ENCODE peak calls at places on chromosomes 11 and 22, in nine cellular contexts. One of them, this sample, is unnamed.

GRCh38 chr22:26956346-26956745 is 299.0 kb downstream of the MIAT start:
- DNase-seq in SW480: no peak
- DNase-seq in transverse colon: no peak
- DNase-seq in H1: no peak
- DNase-seq in mesenchymal stem cell: no peak
- DNase-seq in type B pancreatic cell: no peak
- DNase-seq in activated T-cell treated with anti-CD3 and anti-CD28 coated beads, Interleukin-2, amount 50 U/mL, for 72 hours: no peak
- DNase-seq in uterus: no peak
- DNase-seq in colonic mucosa: no peak
- DNase-seq in this sample: no peak

GRCh38 chr11:62539238-62539925 is 7.2 kb downstream of the AHNAK start:
- DNase-seq in SW480: peak
- DNase-seq in transverse colon: peak
- DNase-seq in H1: no peak
- DNase-seq in mesenchymal stem cell: peak
- DNase-seq in type B pancreatic cell: no peak
- DNase-seq in activated T-cell treated with anti-CD3 and anti-CD28 coated beads, Interleukin-2, amount 50 U/mL, for 72 hours: peak
- DNase-seq in uterus: peak
- DNase-seq in colonic mucosa: peak
- DNase-seq in this sample: peak

GRCh38 chr11:103202048-103202651 is 92.9 kb downstream of the DYNC2H1 start:
- DNase-seq in SW480: peak
- DNase-seq in transverse colon: no peak
- DNase-seq in H1: no peak
- DNase-seq in mesenchymal stem cell: peak
- DNase-seq in type B pancreatic cell: no peak
- DNase-seq in activated T-cell treated with anti-CD3 and anti-CD28 coated beads, Interleukin-2, amount 50 U/mL, for 72 hours: no peak
- DNase-seq in uterus: no peak
- DNase-seq in colonic mucosa: no peak
- DNase-seq in this sample: no peak

GRCh38 chr11:35682230-35683195 is 19.9 kb downstream of the TRIM44 start:
- DNase-seq in SW480: no peak
- DNase-seq in transverse colon: peak
- DNase-seq in H1: no peak
- DNase-seq in mesenchymal stem cell: no peak
- DNase-seq in type B pancreatic cell: no peak
- DNase-seq in activated T-cell treated with anti-CD3 and anti-CD28 coated beads, Interleukin-2, amount 50 U/mL, for 72 hours: no peak
- DNase-seq in uterus: no peak
- DNase-seq in colonic mucosa: peak
- DNase-seq in this sample: no peak

GRCh38 chr11:64186205-64187165 is 514 bp downstream of the STIP1 start:
- DNase-seq in SW480: no peak
- DNase-seq in transverse colon: peak
- DNase-seq in H1: no peak
- DNase-seq in mesenchymal stem cell: peak
- DNase-seq in type B pancreatic cell: no peak
- DNase-seq in activated T-cell treated with anti-CD3 and anti-CD28 coated beads, Interleukin-2, amount 50 U/mL, for 72 hours: peak
- DNase-seq in uterus: no peak
- DNase-seq in colonic mucosa: peak
- DNase-seq in this sample: peak

GRCh38 chr11:123590296-123590912 is 64.0 kb downstream of the SCN3B start:
- DNase-seq in SW480: peak
- DNase-seq in transverse colon: peak
- DNase-seq in H1: no peak
- DNase-seq in mesenchymal stem cell: peak
- DNase-seq in type B pancreatic cell: no peak
- DNase-seq in activated T-cell treated with anti-CD3 and anti-CD28 coated beads, Interleukin-2, amount 50 U/mL, for 72 hours: no peak
- DNase-seq in uterus: no peak
- DNase-seq in colonic mucosa: peak
- DNase-seq in this sample: no peak

GRCh38 chr11:73297231-73297590 is 10.9 kb upstream of the ARHGEF17 start:
- DNase-seq in SW480: no peak
- DNase-seq in transverse colon: no peak
- DNase-seq in H1: no peak
- DNase-seq in mesenchymal stem cell: no peak
- DNase-seq in type B pancreatic cell: no peak
- DNase-seq in activated T-cell treated with anti-CD3 and anti-CD28 coated beads, Interleukin-2, amount 50 U/mL, for 72 hours: no peak
- DNase-seq in uterus: no peak
- DNase-seq in colonic mucosa: no peak
- DNase-seq in this sample: no peak

GRCh38 chr22:20531404-20532181 is 24.2 kb downstream of the MED15 start:
- DNase-seq in SW480: peak
- DNase-seq in transverse colon: peak
- DNase-seq in H1: no peak
- DNase-seq in mesenchymal stem cell: peak
- DNase-seq in type B pancreatic cell: no peak
- DNase-seq in activated T-cell treated with anti-CD3 and anti-CD28 coated beads, Interleukin-2, amount 50 U/mL, for 72 hours: no peak
- DNase-seq in uterus: peak
- DNase-seq in colonic mucosa: peak
- DNase-seq in this sample: no peak

GRCh38 chr11:116871248-116871647 is 33.8 kb upstream of the APOA1 start:
- DNase-seq in SW480: peak
- DNase-seq in transverse colon: no peak
- DNase-seq in H1: no peak
- DNase-seq in mesenchymal stem cell: peak
- DNase-seq in type B pancreatic cell: no peak
- DNase-seq in activated T-cell treated with anti-CD3 and anti-CD28 coated beads, Interleukin-2, amount 50 U/mL, for 72 hours: no peak
- DNase-seq in uterus: no peak
- DNase-seq in colonic mucosa: no peak
- DNase-seq in this sample: no peak

GRCh38 chr11:111372538-111372937 is 6.5 kb downstream of the POU2AF1 start:
- DNase-seq in SW480: no peak
- DNase-seq in transverse colon: no peak
- DNase-seq in H1: no peak
- DNase-seq in mesenchymal stem cell: no peak
- DNase-seq in type B pancreatic cell: no peak
- DNase-seq in activated T-cell treated with anti-CD3 and anti-CD28 coated beads, Interleukin-2, amount 50 U/mL, for 72 hours: no peak
- DNase-seq in uterus: no peak
- DNase-seq in colonic mucosa: no peak
- DNase-seq in this sample: no peak

GRCh38 chr22:44685384-44686056 is 16.5 kb upstream of the PRR5 start:
- DNase-seq in SW480: peak
- DNase-seq in transverse colon: peak
- DNase-seq in H1: no peak
- DNase-seq in mesenchymal stem cell: peak
- DNase-seq in type B pancreatic cell: no peak
- DNase-seq in activated T-cell treated with anti-CD3 and anti-CD28 coated beads, Interleukin-2, amount 50 U/mL, for 72 hours: peak
- DNase-seq in uterus: no peak
- DNase-seq in colonic mucosa: peak
- DNase-seq in this sample: peak

This sample was measured in activated CD4-positive, alpha-beta T cell treated with anti-CD3 and anti-CD28 coated beads, Interleukin-2, amount 50 U/mL, for 48 hours.